ENCODE peak calls at places on chromosome 18, in four cellular contexts. L, B, P and S are unnamed samples.

GRCh38 chr18:24408496-24408895 is 10.9 kb upstream of the OSBPL1A start:
- DNase-seq in B (no peak), P (no peak), L (no peak), S (no peak)

GRCh38 chr18:63192171-63192884 is 127.2 kb downstream of the BCL2 start:
- DNase-seq in B (no peak), L (no peak), P (no peak), S (no peak)

GRCh38 chr18:63148449-63149199 is 170.9 kb downstream of the BCL2 start:
- DNase-seq in B (no peak), L (no peak), P (peak; percentile 19), S (no peak)

GRCh38 chr18:24875286-24875685 is 414.8 kb downstream of the HRH4 start:
- DNase-seq in L (no peak), P (no peak), B (no peak), S (no peak)

GRCh38 chr18:30175061-30175574 is 867.4 kb downstream of the DSC3 start:
- DNase-seq in B (no peak), P (no peak), L (no peak), S (no peak)

GRCh38 chr18:74082476-74083070 is 65.1 kb downstream of the FBXO15 start:
- DNase-seq in B (peak; percentile 77), L (peak; percentile 83), P (peak; percentile 50), S (peak; percentile 55)

GRCh38 chr18:35005963-35006577 is 35.1 kb upstream of the MAPRE2 start:
- DNase-seq in B (peak; percentile 67), L (peak; percentile 89), P (peak; percentile 78), S (peak; percentile 65)

GRCh38 chr18:50696929-50697328 is 122.9 kb downstream of the MRO start:
- DNase-seq in L (peak; percentile 13), P (no peak), B (no peak), S (no peak)

GRCh38 chr18:54279477-54280205 is 10.3 kb downstream of the POLI start:
- DNase-seq in B (no peak), L (no peak), P (no peak), S (no peak)

GRCh38 chr18:46148810-46149209 is 44.6 kb downstream of the HAUS1 start:
- DNase-seq in L (peak; percentile 96), P (peak; percentile 66), B (peak; percentile 78), S (peak; percentile 67)

GRCh38 chr18:25701821-25702220 is 349.9 kb upstream of the ZNF521 start:
- DNase-seq in P (no peak), B (no peak), L (no peak), S (no peak)

GRCh38 chr18:72762505-72763122 is 105.2 kb downstream of the NETO1 start:
- DNase-seq in B (peak; percentile 71), P (peak; percentile 69), L (peak; percentile 73), S (peak; percentile 84)

GRCh38 chr18:51803029-51803428 is 537.0 kb upstream of the DCC start:
- DNase-seq in P (no peak), L (no peak), B (no peak), S (no peak)

GRCh38 chr18:75265872-75266271 is 55.3 kb downstream of the TSHZ1 start:
- DNase-seq in L (no peak), P (no peak), B (no peak), S (no peak)

GRCh38 chr18:73646772-73647171 is 500.9 kb downstream of the FBXO15 start:
- DNase-seq in P (peak; percentile 42), L (no peak), B (no peak), S (peak; percentile 85)

GRCh38 chr18:79874553-79875530 is 76.6 kb downstream of the SLC66A2 start:
- DNase-seq in B (no peak), P (no peak), L (no peak), S (no peak)

GRCh38 chr18:30485078-30485477 is 557.5 kb downstream of the DSC3 start:
- DNase-seq in P (no peak), L (no peak), B (no peak), S (peak; percentile 5)

GRCh38 chr18:73797419-73797818 is 350.2 kb downstream of the FBXO15 start:
- DNase-seq in P (no peak), B (no peak), L (no peak), S (no peak)

GRCh38 chr18:75211721-75212625 is 1.4 kb downstream of the TSHZ1 start:
- DNase-seq in L (peak; percentile 80), P (peak; percentile 39), B (peak; percentile 48), S (peak; percentile 25)

GRCh38 chr18:31657823-31658669 is 26.3 kb downstream of the B4GALT6 start:
- DNase-seq in L (no peak), P (peak; percentile 23), B (no peak), S (no peak)
- H2AFZ ChIP-seq in L (no peak overlapping the region), P (no peak overlapping the region), B (no peak overlapping the region), S (no peak overlapping the region)

DNA sequence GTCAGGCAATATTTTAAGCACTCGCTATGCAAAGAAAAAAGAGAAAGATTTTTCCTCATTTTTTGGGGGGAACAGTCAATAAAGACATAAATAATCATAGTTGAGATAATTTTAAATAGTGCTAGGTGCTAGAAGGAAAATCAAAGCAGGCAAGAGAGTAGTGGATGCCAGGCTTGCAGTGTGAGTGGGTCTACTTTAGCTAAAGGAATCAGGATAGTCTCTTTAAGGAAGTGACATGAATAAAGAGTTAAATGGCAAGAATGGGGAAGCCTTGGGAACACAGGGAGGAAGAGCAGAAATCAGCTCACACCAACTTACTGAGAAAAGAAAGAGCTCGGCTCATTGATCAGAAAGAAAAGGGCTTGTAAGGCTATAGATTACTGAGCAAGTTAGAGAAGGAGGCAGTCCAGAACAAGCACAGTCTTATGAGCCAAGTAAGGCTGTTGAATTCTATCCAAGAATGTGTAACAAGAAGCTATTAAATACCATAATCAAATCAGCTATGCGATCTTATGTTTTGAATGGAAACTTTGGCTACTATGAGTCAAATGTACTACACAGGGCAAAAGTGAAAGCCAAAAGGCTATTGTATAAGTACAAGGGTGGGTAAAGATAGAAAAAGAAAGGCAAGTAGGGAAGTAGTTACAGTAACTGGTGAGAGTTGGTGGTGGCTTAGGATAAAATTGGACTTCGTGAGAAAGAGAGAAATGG is 833.8 kb upstream of the PIK3C3 start:
- DNase-seq in L (no peak), P (peak; percentile 34), B (peak; percentile 80), S (peak; percentile 64)
- H2AFZ ChIP-seq in L (peak overlapping the region; percentile 84), P (no peak overlapping the region), B (no peak overlapping the region), S (no peak overlapping the region)

GRCh38 chr18:48161911-48162698 is 231.6 kb upstream of the SMAD2 start:
- DNase-seq in B (no peak), P (no peak), L (peak; percentile 55), S (no peak)
- H2AFZ ChIP-seq in B (peak overlapping the region; percentile 96), P (peak overlapping the region; percentile 84), L (peak overlapping the region; percentile 96), S (peak overlapping the region; percentile 48)

GRCh38 chr18:44696892-44697291 is 16.2 kb downstream of the SETBP1 start:
- DNase-seq in L (no peak), P (no peak), B (peak; percentile 37), S (no peak)
- H2AFZ ChIP-seq in L (peak overlapping the region; percentile 83), P (no peak overlapping the region), B (no peak overlapping the region), S (no peak overlapping the region)

DNA sequence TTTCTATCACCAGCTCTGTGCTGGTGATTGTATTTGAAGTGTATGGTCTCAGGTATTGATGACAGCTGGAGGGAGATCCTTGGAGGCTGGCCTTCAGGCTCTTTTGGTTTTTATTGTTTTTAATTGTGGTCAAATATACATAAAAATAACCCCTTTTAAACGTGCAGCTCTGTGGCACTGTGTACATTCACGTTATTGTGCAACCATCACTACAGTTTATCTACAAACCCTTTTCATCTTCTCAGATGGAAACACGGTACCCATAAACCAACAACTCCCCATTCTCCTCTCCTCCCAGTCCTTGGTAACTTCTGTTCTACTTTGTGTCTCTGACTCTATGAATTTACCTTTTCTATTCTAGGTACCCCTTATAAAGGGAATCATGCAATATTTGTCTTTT is 79.3 kb upstream of the ATP8B1 start:
- DNase-seq in B (no peak), P (no peak), L (no peak), S (no peak)
- H2AFZ ChIP-seq in B (no peak overlapping the region), P (no peak overlapping the region), L (no peak overlapping the region), S (peak overlapping the region; percentile 51)

GRCh38 chr18:3177902-3178687 is 41.7 kb downstream of the MYOM1 start:
- DNase-seq in B (no peak), L (no peak), P (no peak), S (no peak)
- H2AFZ ChIP-seq in B (peak overlapping the region; percentile 20), L (no peak overlapping the region), P (no peak overlapping the region), S (no peak overlapping the region)

DNA sequence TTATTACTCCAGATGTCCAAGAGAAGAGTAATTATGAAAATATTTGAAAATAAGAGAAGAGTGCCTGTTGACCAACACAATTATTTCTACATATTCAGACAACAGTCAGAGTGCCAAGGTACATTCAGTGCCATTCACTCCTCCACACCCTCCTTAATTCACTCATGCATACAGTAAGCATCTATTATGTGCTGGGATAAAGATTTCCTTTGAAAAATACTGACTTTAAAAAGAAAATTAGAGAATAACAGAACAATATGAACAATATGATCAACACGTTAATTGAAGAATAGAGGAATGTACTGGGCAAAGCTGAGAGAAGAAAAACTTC is 203.6 kb downstream of the L3MBTL4 start:
- DNase-seq in P (no peak), L (no peak), B (no peak), S (no peak)
- H2AFZ ChIP-seq in P (no peak overlapping the region), L (no peak overlapping the region), B (no peak overlapping the region), S (no peak overlapping the region)

GRCh38 chr18:61731693-61732376 is 161.0 kb downstream of the RNF152 start:
- DNase-seq in L (no peak), P (no peak), B (no peak), S (no peak)
- H2AFZ ChIP-seq in L (no peak overlapping the region), P (no peak overlapping the region), B (no peak overlapping the region), S (no peak overlapping the region)

DNA sequence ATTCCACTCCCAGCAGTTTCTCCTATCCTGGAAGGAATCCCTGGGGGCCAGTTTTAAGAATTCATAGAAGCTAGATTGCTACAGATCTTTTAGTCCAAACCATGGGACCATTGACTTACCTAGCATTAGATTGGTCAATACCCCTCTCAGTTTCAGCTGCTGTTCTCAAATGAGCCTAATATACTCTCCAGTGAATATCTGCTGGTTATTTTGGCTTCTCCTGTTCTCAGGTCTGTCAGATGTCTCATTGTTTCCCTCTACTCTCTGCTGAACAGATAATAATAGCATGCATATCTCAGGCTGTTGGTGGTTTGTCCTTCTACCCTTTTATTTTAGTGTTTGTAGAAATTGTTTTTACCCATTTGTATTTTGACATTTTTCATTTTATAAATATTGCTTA is 99.5 kb downstream of the FHOD3 start:
- DNase-seq in L (no peak), P (no peak), B (no peak), S (no peak)
- H2AFZ ChIP-seq in L (no peak overlapping the region), P (no peak overlapping the region), B (no peak overlapping the region), S (no peak overlapping the region)